ENCODE peak calls at places on chromosomes 1 and 21, in four cellular contexts. B is heart left ventricle, T is AG04450, W is astrocyte of the spinal cord. L is an unnamed sample.

GRCh38 chr21:42840411-42841155 is 38.8 kb downstream of the WDR4 start:
- DNase-seq in B (peak; percentile 2), T (no peak), W (no peak), L (no peak)

GRCh38 chr21:34936874-34937563 is 112.1 kb downstream of the RUNX1 start:
- DNase-seq in B (no peak), T (no peak), W (no peak), L (no peak)

GRCh38 chr1:203628997-203629508 is 2.4 kb downstream of the ATP2B4 start:
- DNase-seq in B (no peak), T (no peak), W (no peak), L (no peak)

GRCh38 chr1:111082421-111083192 is 57.3 kb downstream of the DRAM2 start:
- DNase-seq in B (no peak), T (peak; percentile 16), W (peak; percentile 10), L (peak; percentile 70)

GRCh38 chr1:31239653-31240241 is at the start of gene NKAIN1:
- DNase-seq in B (no peak), T (no peak), W (no peak), L (no peak)

GRCh38 chr1:12339861-12340557 is 110.2 kb downstream of the VPS13D start:
- DNase-seq in B (no peak), T (no peak), W (no peak), L (no peak)

GRCh38 chr1:104182251-104182650 is 432.6 kb downstream of the AMY1C start:
- DNase-seq in B (no peak), T (no peak), W (no peak), L (no peak)

GRCh38 chr1:62613325-62613727 is 16.0 kb downstream of the ANGPTL3 start:
- DNase-seq in B (no peak), T (no peak), W (no peak), L (no peak)

GRCh38 chr1:39539252-39539790 is 37.3 kb downstream of the PABPC4 start:
- DNase-seq in B (peak; percentile 71), T (peak; percentile 33), W (peak; percentile 73), L (peak; percentile 9)

DNA sequence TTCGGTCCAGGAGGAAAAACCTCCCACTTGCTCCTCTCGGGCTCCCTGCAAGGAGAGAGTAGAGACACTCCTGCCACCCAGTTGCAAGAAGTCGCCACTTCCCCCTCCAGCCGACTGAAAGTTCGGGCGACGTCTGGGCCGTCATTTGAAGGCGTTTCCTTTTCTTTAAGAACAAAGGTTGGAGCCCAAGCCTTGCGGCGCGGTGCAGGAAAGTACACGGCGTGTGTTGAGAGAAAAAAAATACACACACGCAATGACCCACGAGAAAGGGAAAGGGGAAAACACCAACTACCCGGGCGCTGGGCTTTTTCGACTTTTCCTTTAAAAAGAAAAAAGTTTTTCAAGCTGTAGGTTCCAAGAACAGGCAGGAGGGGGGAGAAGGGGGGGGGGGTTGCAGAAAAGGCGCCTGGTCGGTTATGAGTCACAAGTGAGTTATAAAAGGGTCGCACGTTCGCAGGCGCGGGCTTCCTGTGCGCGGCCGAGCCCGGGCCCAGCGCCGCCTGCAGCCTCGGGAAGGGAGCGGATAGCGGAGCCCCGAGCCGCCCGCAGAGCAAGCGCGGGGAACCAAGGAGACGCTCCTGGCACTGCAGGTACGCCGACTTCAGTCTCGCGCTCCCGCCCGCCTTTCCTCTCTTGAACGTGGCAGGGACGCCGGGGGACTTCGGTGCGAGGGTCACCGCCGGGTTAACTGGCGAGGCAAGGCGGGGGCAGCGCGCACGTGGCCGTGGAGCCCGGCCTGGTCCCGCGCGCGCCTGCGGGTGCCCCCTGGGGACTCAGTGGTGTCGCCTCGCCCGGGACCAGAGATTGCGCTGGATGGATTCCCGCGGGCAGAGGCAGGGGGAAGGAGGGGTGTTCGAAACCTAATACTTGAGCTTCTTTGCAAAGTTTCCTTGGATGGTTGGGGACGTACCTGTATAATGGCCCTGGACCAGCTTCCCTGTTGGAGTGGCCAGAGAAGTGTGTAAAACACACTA is 45.3 kb downstream of the MRPL39 start:
- DNase-seq in B (peak; percentile 43), T (peak; percentile 27), W (peak; percentile 87), L (no peak)
- TF ChIP-seq CTCF in B (no peak), T (peak; percentile 47), W (peak; percentile 34), L (peak; percentile 58)

GRCh38 chr1:92948071-92948470 is 13.2 kb downstream of the DIPK1A start:
- DNase-seq in B (no peak), T (no peak), W (no peak), L (no peak)

GRCh38 chr1:92940541-92940940 is 20.7 kb downstream of the DIPK1A start:
- DNase-seq in B (no peak), T (no peak), W (peak; percentile 41), L (peak; percentile 57)

GRCh38 chr1:92945748-92946270 is 15.5 kb downstream of the DIPK1A start:
- DNase-seq in B (no peak), T (no peak), W (no peak), L (no peak)

GRCh38 chr1:92943515-92943873 is 17.8 kb downstream of the DIPK1A start:
- DNase-seq in B (no peak), T (no peak), W (no peak), L (no peak)

GRCh38 chr1:92944901-92945747 is 16.1 kb downstream of the DIPK1A start:
- DNase-seq in B (no peak), T (no peak), W (no peak), L (no peak)
- H3K4me3 ChIP-seq in B (no peak overlapping the region), T (no peak overlapping the region), W (no peak overlapping the region), L (no peak overlapping the region)

GRCh38 chr1:93288558-93288957 is 57.1 kb upstream of the DR1 start:
- DNase-seq in B (no peak), T (no peak), W (no peak), L (no peak)
- TF ChIP-seq CTCF in B (no peak), T (no peak), W (no peak), L (no peak)

GRCh38 chr1:169892819-169893644 is 664 bp downstream of the SCYL3 start:
- DNase-seq in B (peak; percentile 41), T (no peak), W (peak; percentile 39), L (no peak)

GRCh38 chr1:169893645-169894423 is at the start of gene SCYL3:
- DNase-seq in B (peak; percentile 95), T (peak; percentile 94), W (peak; percentile 99), L (peak; percentile 90)

GRCh38 chr1:169896013-169896412 is 2.3 kb upstream of the SCYL3 start:
- DNase-seq in B (no peak), T (no peak), W (no peak), L (no peak)

GRCh38 chr1:169892176-169892818 is 1.4 kb downstream of the SCYL3 start:
- DNase-seq in B (no peak), T (no peak), W (no peak), L (no peak)

GRCh38 chr1:169894424-169895145 is 889 bp upstream of the SCYL3 start:
- DNase-seq in B (no peak), T (no peak), W (no peak), L (no peak)
- H3K4me3 ChIP-seq in B (peak overlapping the region; percentile 90), T (peak overlapping the region; percentile 48), W (peak overlapping the region; percentile 76), L (peak overlapping the region; percentile 94)

GRCh38 chr1:231807498-231807897 is 180.9 kb downstream of the DISC1 start:
- DNase-seq in B (no peak), T (no peak), W (no peak), L (no peak)

GRCh38 chr1:231803353-231803752 is 176.8 kb downstream of the DISC1 start:
- DNase-seq in B (no peak), T (no peak), W (no peak), L (no peak)

GRCh38 chr1:231808990-231809389 is 182.4 kb downstream of the DISC1 start:
- DNase-seq in B (no peak), T (no peak), W (peak; percentile 74), L (peak; percentile 37)

GRCh38 chr1:231808116-231808515 is 181.5 kb downstream of the DISC1 start:
- DNase-seq in B (no peak), T (no peak), W (no peak), L (no peak)

DNA sequence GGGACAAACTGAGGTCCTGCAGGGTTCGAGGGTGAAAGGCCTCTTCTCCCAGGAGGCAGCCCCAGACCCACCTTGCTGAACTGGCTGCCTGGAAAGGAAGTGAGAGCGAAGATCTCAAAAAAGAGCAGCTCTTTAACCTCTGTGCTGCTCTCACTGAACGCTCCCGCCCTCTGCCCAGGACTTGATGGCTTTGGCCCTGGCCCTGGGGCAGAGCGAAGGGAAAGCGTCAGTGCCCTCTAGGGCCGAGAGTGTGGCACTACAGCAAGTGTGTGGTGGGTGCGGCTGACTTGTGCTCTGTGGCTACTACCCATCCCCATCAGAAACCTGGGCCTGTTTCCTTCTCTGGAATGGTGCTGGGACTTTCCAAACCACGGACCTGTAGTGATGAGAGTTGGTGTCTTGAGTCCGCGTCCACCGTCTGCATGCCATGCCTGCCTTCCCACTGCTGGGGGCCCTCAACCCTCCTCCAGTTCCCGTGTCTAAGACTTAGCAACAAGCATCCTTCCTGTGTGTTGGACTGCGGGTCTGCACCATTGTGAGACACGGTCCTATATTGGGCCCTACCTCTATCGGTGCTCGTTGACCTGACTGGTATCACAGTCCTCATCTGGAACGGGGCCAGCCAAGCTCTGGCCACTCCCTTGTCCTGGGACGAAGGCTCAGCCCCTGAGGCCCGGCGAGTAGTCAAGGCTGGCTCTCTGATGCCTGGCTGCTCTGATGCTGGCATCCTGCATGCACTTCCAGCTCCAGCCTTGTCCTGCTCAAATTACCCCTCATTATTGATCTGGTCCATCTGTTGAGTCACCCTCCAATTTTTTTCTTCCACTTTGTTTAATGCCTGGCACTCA is 180.3 kb downstream of the DISC1 start:
- DNase-seq in B (peak; percentile 49), T (no peak), W (no peak), L (no peak)
- TF ChIP-seq CTCF in B (peak; percentile 42), T (peak; percentile 36), W (peak; percentile 52), L (peak; percentile 45)

L was measured in AG04449.